ENCODE peak calls at places on chromosomes 13 and 19, in nine cellular contexts. One of them, this sample, is unnamed. For H3K4me1, the result is how much of the 10 kb centered on the place peaks cover.

GRCh38 chr13:46492946-46493345 is 60.0 kb upstream of the LRCH1 start:
- DNase-seq in psoas muscle: no peak
- DNase-seq in cardiac muscle cell: peak
- DNase-seq in GM23338: peak
- DNase-seq in upper lobe of right lung: no peak
- DNase-seq in endodermal cell: no peak
- DNase-seq in CD8-positive, alpha-beta memory T cell: peak
- DNase-seq in colonic mucosa: no peak
- DNase-seq in left ventricle myocardium inferior: no peak
- DNase-seq in this sample: no peak

GRCh38 chr19:19966862-19967261 is 66.1 kb downstream of the ZNF93 start:
- DNase-seq in psoas muscle: no peak
- DNase-seq in cardiac muscle cell: no peak
- DNase-seq in GM23338: peak
- DNase-seq in upper lobe of right lung: no peak
- DNase-seq in endodermal cell: no peak
- DNase-seq in CD8-positive, alpha-beta memory T cell: no peak
- DNase-seq in colonic mucosa: no peak
- DNase-seq in left ventricle myocardium inferior: no peak
- DNase-seq in this sample: no peak

GRCh38 chr19:4744451-4745170 is 21.0 kb upstream of the DPP9 start:
- DNase-seq in psoas muscle: no peak
- DNase-seq in cardiac muscle cell: peak
- DNase-seq in GM23338: no peak
- DNase-seq in upper lobe of right lung: no peak
- DNase-seq in endodermal cell: no peak
- DNase-seq in CD8-positive, alpha-beta memory T cell: no peak
- DNase-seq in colonic mucosa: no peak
- DNase-seq in left ventricle myocardium inferior: no peak
- DNase-seq in this sample: peak

GRCh38 chr13:19838726-19839342 is 24.6 kb downstream of the ZMYM5 start:
- DNase-seq in psoas muscle: no peak
- DNase-seq in cardiac muscle cell: peak
- DNase-seq in GM23338: no peak
- DNase-seq in upper lobe of right lung: no peak
- DNase-seq in endodermal cell: no peak
- DNase-seq in CD8-positive, alpha-beta memory T cell: no peak
- DNase-seq in colonic mucosa: no peak
- DNase-seq in left ventricle myocardium inferior: no peak
- DNase-seq in this sample: no peak

GRCh38 chr19:7476941-7477494 is 11.8 kb downstream of the PEX11G start:
- DNase-seq in psoas muscle: no peak
- DNase-seq in cardiac muscle cell: no peak
- DNase-seq in GM23338: no peak
- DNase-seq in upper lobe of right lung: no peak
- DNase-seq in endodermal cell: no peak
- DNase-seq in CD8-positive, alpha-beta memory T cell: no peak
- DNase-seq in colonic mucosa: no peak
- DNase-seq in left ventricle myocardium inferior: no peak
- DNase-seq in this sample: no peak

GRCh38 chr13:77874406-77874805 is 44.2 kb downstream of the EDNRB start:
- DNase-seq in psoas muscle: no peak
- DNase-seq in cardiac muscle cell: peak
- DNase-seq in GM23338: no peak
- DNase-seq in upper lobe of right lung: no peak
- DNase-seq in endodermal cell: no peak
- DNase-seq in CD8-positive, alpha-beta memory T cell: no peak
- DNase-seq in colonic mucosa: no peak
- DNase-seq in left ventricle myocardium inferior: no peak
- DNase-seq in this sample: no peak

GRCh38 chr19:33227242-33227650 is 1.6 kb upstream of the SLC7A10 start:
- DNase-seq in psoas muscle: no peak
- DNase-seq in cardiac muscle cell: peak
- DNase-seq in GM23338: peak
- DNase-seq in upper lobe of right lung: peak
- DNase-seq in endodermal cell: peak
- DNase-seq in CD8-positive, alpha-beta memory T cell: no peak
- DNase-seq in colonic mucosa: no peak
- DNase-seq in left ventricle myocardium inferior: no peak
- DNase-seq in this sample: no peak

GRCh38 chr19:3316659-3317207 is 49.6 kb upstream of the NFIC start:
- DNase-seq in psoas muscle: no peak
- DNase-seq in cardiac muscle cell: no peak
- DNase-seq in GM23338: no peak
- DNase-seq in upper lobe of right lung: no peak
- DNase-seq in endodermal cell: no peak
- DNase-seq in CD8-positive, alpha-beta memory T cell: no peak
- DNase-seq in colonic mucosa: no peak
- DNase-seq in left ventricle myocardium inferior: no peak
- DNase-seq in this sample: no peak

GRCh38 chr13:84985860-84986259 is 813.4 kb downstream of the SLITRK6 start:
- DNase-seq in psoas muscle: no peak
- DNase-seq in cardiac muscle cell: no peak
- DNase-seq in GM23338: peak
- DNase-seq in upper lobe of right lung: no peak
- DNase-seq in endodermal cell: no peak
- DNase-seq in CD8-positive, alpha-beta memory T cell: no peak
- DNase-seq in colonic mucosa: no peak
- DNase-seq in left ventricle myocardium inferior: no peak
- DNase-seq in this sample: no peak

GRCh38 chr19:3443840-3444694 is 36.3 kb downstream of the SMIM24 start:
- DNase-seq in psoas muscle: no peak
- DNase-seq in cardiac muscle cell: peak
- DNase-seq in GM23338: peak
- DNase-seq in upper lobe of right lung: no peak
- DNase-seq in endodermal cell: peak
- DNase-seq in CD8-positive, alpha-beta memory T cell: no peak
- DNase-seq in colonic mucosa: no peak
- DNase-seq in left ventricle myocardium inferior: peak
- DNase-seq in this sample: no peak

DNA sequence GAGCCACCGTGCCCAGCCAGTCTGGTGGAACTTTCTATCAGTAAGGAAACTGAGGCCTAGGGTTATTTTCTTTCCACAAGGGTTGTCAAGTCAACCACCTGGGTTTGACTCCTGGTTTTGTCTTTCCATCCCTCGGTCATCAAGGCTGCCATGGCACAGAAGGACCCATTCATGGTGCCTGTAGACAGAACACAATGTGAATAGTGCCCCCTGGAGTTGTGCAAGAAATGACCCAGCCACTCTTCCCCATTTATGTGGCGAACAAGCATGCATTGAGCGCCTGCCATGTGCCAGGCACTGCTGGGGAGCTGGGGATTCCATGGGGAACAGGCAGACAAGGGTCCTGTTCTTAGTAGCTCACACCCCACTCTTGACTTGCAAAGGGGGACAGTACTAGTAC is 4.1 kb downstream of the SMARCA4 start:
- DNase-seq in psoas muscle: no peak
- DNase-seq in cardiac muscle cell: no peak
- DNase-seq in GM23338: no peak
- DNase-seq in upper lobe of right lung: no peak
- DNase-seq in endodermal cell: no peak
- DNase-seq in CD8-positive, alpha-beta memory T cell: no peak
- DNase-seq in colonic mucosa: no peak
- DNase-seq in left ventricle myocardium inferior: no peak
- DNase-seq in this sample: no peak
- H3K4me1 ChIP-seq in psoas muscle: under half
- H3K4me1 ChIP-seq in cardiac muscle cell: under half
- H3K4me1 ChIP-seq in GM23338: under half
- H3K4me1 ChIP-seq in upper lobe of right lung: under half
- H3K4me1 ChIP-seq in endodermal cell: under half
- H3K4me1 ChIP-seq in CD8-positive, alpha-beta memory T cell: under half
- H3K4me1 ChIP-seq in colonic mucosa: under half
- H3K4me1 ChIP-seq in left ventricle myocardium inferior: under half
- H3K4me1 ChIP-seq in this sample: under half

DNA sequence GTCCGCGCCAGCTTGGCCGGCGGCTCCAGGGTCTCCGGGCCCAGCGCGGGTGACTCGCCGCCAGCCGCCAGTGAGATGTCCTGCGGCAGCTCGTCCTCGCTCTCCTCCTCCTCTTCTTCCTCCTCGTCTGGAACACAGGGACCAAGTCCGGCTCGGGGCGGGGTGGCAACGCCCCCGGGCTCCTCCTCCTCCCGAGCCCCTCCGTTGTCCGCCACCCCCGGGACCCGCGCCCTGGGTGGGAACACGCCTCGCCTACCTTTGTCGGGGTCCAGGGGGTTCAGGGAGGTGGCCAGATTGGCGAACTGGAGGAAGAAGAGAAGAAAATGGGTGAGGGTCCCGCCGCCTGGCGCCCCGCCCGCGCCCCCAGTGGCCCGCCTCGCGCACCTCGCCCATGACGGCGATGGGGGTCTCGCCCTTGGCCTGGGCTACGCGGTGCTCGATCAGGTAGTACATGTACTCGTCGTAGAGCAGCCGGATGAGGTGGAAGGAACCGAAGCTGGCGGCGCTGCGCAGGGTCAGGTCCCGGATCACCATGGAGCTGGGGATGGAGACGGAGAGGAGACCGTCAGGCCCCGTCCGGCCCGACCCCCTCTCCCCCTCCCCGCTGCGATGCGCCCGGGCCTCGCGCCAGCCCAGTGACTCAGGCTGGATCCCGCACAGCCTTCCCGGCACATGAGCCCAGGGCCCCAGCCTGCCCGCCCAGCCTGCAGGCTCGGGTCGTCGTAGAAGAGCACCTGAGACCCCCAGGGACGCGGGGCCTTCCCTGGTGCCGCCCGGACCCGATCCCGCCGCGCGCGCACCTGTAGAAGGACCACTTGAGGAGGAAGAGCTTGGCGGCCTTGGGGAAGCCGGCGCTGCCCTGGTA is 10.7 kb downstream of the DCAF15 start:
- DNase-seq in psoas muscle: no peak
- DNase-seq in cardiac muscle cell: peak
- DNase-seq in GM23338: peak
- DNase-seq in upper lobe of right lung: no peak
- DNase-seq in endodermal cell: peak
- DNase-seq in CD8-positive, alpha-beta memory T cell: no peak
- DNase-seq in colonic mucosa: no peak
- DNase-seq in left ventricle myocardium inferior: no peak
- DNase-seq in this sample: no peak
- H3K27ac ChIP-seq in psoas muscle: no peak
- H3K27ac ChIP-seq in cardiac muscle cell: no peak
- H3K27ac ChIP-seq in GM23338: no peak
- H3K27ac ChIP-seq in upper lobe of right lung: no peak
- H3K27ac ChIP-seq in endodermal cell: no peak
- H3K27ac ChIP-seq in CD8-positive, alpha-beta memory T cell: no peak
- H3K27ac ChIP-seq in colonic mucosa: no peak
- H3K27ac ChIP-seq in left ventricle myocardium inferior: no peak
- H3K27ac ChIP-seq in this sample: no peak

DNA sequence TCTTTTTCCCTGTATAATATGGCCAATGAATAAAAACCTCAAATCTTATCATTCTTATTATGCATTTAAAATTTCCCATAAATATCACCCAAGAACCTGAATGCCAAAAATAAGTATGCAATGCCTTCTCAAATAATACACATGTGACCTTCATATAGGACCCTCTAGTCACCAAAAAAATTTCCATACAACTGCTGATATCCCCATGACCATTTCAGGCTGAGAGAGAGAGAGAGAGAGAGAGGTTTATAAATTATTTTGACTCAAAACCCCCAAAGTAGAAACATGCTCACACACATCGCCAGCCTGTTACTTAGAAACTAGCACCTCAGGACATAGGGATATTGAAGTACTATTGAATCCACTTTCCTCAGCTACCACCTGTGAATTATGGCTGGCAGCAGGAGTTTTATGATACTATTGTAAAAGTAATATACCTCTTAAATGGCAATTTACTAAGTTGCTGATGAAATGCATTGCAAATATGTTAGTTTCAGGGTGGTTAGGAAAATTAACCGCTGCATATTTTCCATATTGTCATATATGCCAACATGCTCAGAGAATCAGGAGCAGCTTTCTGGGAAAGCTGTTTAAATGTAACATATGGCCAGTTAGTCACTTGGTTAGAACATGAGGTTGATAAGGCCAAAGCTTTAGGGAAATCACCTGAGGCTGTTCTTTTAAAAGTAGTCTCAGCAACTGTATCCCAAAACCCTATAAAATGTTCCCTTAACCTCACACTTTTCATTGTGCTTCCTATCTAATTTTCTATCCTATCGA is 230.8 kb downstream of the DCT start:
- DNase-seq in psoas muscle: no peak
- DNase-seq in cardiac muscle cell: peak
- DNase-seq in GM23338: no peak
- DNase-seq in upper lobe of right lung: no peak
- DNase-seq in endodermal cell: no peak
- DNase-seq in CD8-positive, alpha-beta memory T cell: no peak
- DNase-seq in colonic mucosa: no peak
- DNase-seq in left ventricle myocardium inferior: no peak
- DNase-seq in this sample: no peak
- H3K4me1 ChIP-seq in psoas muscle: under half
- H3K4me1 ChIP-seq in cardiac muscle cell: under half
- H3K4me1 ChIP-seq in GM23338: under half
- H3K4me1 ChIP-seq in upper lobe of right lung: under half
- H3K4me1 ChIP-seq in endodermal cell: under half
- H3K4me1 ChIP-seq in CD8-positive, alpha-beta memory T cell: under half
- H3K4me1 ChIP-seq in colonic mucosa: under half
- H3K4me1 ChIP-seq in left ventricle myocardium inferior: under half
- H3K4me1 ChIP-seq in this sample: under half

GRCh38 chr19:13622727-13623126 is 116.4 kb upstream of the CACNA1A start:
- DNase-seq in psoas muscle: no peak
- DNase-seq in cardiac muscle cell: no peak
- DNase-seq in GM23338: peak
- DNase-seq in upper lobe of right lung: no peak
- DNase-seq in endodermal cell: peak
- DNase-seq in CD8-positive, alpha-beta memory T cell: no peak
- DNase-seq in colonic mucosa: no peak
- DNase-seq in left ventricle myocardium inferior: no peak
- DNase-seq in this sample: no peak

GRCh38 chr19:13615890-13616289 is 109.6 kb upstream of the CACNA1A start:
- DNase-seq in psoas muscle: no peak
- DNase-seq in cardiac muscle cell: no peak
- DNase-seq in GM23338: no peak
- DNase-seq in upper lobe of right lung: no peak
- DNase-seq in endodermal cell: no peak
- DNase-seq in CD8-positive, alpha-beta memory T cell: no peak
- DNase-seq in colonic mucosa: no peak
- DNase-seq in left ventricle myocardium inferior: no peak
- DNase-seq in this sample: no peak

GRCh38 chr19:13623686-13624405 is 117.6 kb upstream of the CACNA1A start:
- DNase-seq in psoas muscle: no peak
- DNase-seq in cardiac muscle cell: no peak
- DNase-seq in GM23338: peak
- DNase-seq in upper lobe of right lung: no peak
- DNase-seq in endodermal cell: peak
- DNase-seq in CD8-positive, alpha-beta memory T cell: no peak
- DNase-seq in colonic mucosa: no peak
- DNase-seq in left ventricle myocardium inferior: no peak
- DNase-seq in this sample: no peak

GRCh38 chr19:13619203-13619632 is 112.9 kb upstream of the CACNA1A start:
- DNase-seq in psoas muscle: no peak
- DNase-seq in cardiac muscle cell: peak
- DNase-seq in GM23338: no peak
- DNase-seq in upper lobe of right lung: no peak
- DNase-seq in endodermal cell: no peak
- DNase-seq in CD8-positive, alpha-beta memory T cell: no peak
- DNase-seq in colonic mucosa: no peak
- DNase-seq in left ventricle myocardium inferior: no peak
- DNase-seq in this sample: no peak

DNA sequence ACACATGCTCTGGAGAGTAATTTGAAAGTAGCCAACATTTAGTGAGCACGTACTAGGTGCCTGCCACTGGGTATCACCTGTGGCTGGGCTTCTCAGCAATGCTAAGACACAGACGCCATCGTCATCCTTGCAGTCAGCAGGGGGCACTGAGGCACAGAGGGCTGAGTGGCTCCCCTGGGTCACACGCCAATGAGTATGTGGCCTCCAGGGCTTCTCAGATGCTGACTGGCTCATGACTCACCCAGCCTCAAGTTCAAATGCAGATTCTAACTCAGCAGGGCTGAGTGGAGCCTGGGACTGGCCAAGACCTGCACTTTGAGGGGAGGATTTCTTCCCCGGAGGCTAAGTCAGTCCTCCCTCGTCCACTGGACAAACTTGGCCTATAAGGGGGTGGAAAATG is 115.1 kb upstream of the CACNA1A start:
- DNase-seq in psoas muscle: peak
- DNase-seq in cardiac muscle cell: peak
- DNase-seq in GM23338: peak
- DNase-seq in upper lobe of right lung: no peak
- DNase-seq in endodermal cell: peak
- DNase-seq in CD8-positive, alpha-beta memory T cell: no peak
- DNase-seq in colonic mucosa: no peak
- DNase-seq in left ventricle myocardium inferior: no peak
- DNase-seq in this sample: no peak
- H3K27ac ChIP-seq in psoas muscle: no peak
- H3K27ac ChIP-seq in cardiac muscle cell: no peak
- H3K27ac ChIP-seq in GM23338: no peak
- H3K27ac ChIP-seq in upper lobe of right lung: no peak
- H3K27ac ChIP-seq in endodermal cell: no peak
- H3K27ac ChIP-seq in CD8-positive, alpha-beta memory T cell: no peak
- H3K27ac ChIP-seq in colonic mucosa: no peak
- H3K27ac ChIP-seq in left ventricle myocardium inferior: no peak
- H3K27ac ChIP-seq in this sample: no peak